ENCODE peak calls at places on chromosome 22, in seven cellular contexts. N, I, Z, L, Y, O and H are unnamed samples.

GRCh38 chr22:27667121-27667843 is 134.3 kb downstream of the MN1 start:
- DNase-seq in Z (no peak), O (no peak), I (peak; percentile 44), Y (peak; percentile 19), N (no peak), L (no peak), H (peak; percentile 62)

GRCh38 chr22:24803064-24803542 is 2.9 kb upstream of the SGSM1 start:
- DNase-seq in Z (peak; percentile 73), I (no peak), Y (peak; percentile 36), O (peak; percentile 47), N (peak; percentile 65), L (peak; percentile 12), H (no peak)

GRCh38 chr22:50733521-50734342 is 4.3 kb upstream of the ACR start:
- DNase-seq in I (peak; percentile 70), Z (no peak), O (no peak), Y (no peak), N (no peak), L (peak; percentile 59), H (no peak)

GRCh38 chr22:43446037-43446803 is 34.4 kb downstream of the MPPED1 start:
- DNase-seq in Y (no peak), L (peak; percentile 4), O (no peak), N (no peak), I (peak; percentile 15), Z (no peak), H (no peak)

GRCh38 chr22:33476716-33477115 is 418.5 kb upstream of the SYN3 start:
- DNase-seq in I (no peak), Y (peak; percentile 53), O (no peak), N (no peak), Z (no peak), L (peak; percentile 43), H (no peak)

GRCh38 chr22:27514612-27515011 is 286.9 kb downstream of the MN1 start:
- DNase-seq in I (no peak), Z (no peak), O (no peak), N (no peak), Y (no peak), L (no peak), H (no peak)

GRCh38 chr22:46596032-46596441 is 24.1 kb upstream of the GRAMD4 start:
- DNase-seq in Y (no peak), O (peak; percentile 20), Z (no peak), L (no peak), I (peak; percentile 80), N (no peak), H (no peak)

GRCh38 chr22:29030016-29030617 is 31.5 kb downstream of the C22orf31 start:
- DNase-seq in Y (no peak), I (no peak), N (peak; percentile 42), O (no peak), Z (no peak), L (no peak), H (no peak)

GRCh38 chr22:42432020-42432596 is at the start of gene NFAM1:
- DNase-seq in Y (peak; percentile 95), I (peak; percentile 94), L (no peak), O (peak; percentile 68), N (peak; percentile 44), Z (no peak), H (no peak)

GRCh38 chr22:37624876-37625275 is 14.6 kb upstream of the SH3BP1 start:
- DNase-seq in L (no peak), Z (no peak), Y (no peak), I (no peak), O (peak; percentile 21), N (no peak), H (peak; percentile 18)

DNA sequence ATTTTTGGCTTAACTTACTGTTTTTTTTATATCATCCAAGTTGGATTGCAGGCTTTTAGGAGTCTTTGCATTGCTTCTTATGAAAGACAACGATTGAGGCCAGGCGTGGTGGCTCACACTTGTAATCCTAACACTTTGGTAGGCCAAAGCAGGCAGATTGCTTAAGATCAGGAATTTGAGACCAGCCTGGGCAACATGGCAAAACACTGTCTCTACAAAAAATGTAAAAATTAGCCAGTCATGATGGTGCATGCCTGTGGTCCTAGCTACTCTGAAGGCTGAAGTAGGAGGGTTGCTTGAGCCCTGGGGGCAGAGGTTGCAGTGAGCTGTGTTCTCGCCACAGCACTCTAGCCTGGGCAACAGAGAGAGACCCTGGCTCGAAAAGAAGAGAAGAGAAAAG is 56.6 kb downstream of the BID start:
- DNase-seq in Y (no peak), N (no peak), I (no peak), L (peak; percentile 40), Z (no peak), O (no peak), H (no peak)
- TF ChIP-seq POLR2A in Y (no peak), N (no peak), I (no peak), L (no peak), Z (no peak), O (no peak), H (no peak)

DNA sequence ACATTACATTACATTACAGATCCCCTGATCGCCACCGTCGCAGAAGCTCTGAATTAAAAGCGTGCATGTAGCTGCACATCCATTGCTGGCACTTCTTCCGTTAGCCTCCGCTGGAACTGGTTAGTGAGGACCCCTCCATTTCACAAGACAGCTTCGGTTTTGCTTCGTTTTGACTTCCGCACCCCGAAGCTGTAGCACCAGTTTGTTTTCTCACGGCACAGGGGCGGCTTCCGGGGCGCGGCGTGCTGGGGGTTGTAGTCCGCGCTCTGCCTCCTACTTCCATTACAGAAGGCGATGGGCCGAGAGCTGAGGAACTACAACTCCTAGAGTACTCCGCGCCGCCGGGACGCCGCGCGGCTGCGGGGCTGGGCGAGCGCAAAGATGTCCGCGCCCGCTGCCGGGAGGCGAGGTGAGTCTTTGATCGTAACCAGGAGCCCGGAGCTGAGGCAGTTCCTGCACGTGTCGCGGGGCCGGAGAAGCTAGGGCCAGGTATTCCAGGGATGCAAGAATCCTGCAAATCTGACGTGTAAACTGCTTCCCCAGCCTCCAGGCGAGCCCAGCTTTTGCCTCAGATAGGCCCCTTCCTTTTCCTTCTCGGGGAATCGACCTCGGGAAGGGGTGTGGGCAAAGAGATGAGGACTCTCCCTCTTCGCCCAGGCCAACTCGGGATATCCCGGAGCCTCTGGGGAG is at the start of gene PEX26:
- DNase-seq in N (peak; percentile 96), Z (peak; percentile 81), L (peak; percentile 95), Y (peak; percentile 98), I (peak; percentile 98), O (peak; percentile 93), H (peak; percentile 93)
- TF ChIP-seq POLR2A in N (no peak), Z (peak; percentile 79), L (no peak), Y (peak; percentile 32), I (peak; percentile 42), O (peak; percentile 67), H (peak; percentile 63)

GRCh38 chr22:36331912-36332622 is 55.7 kb downstream of the MYH9 start:
- DNase-seq in Z (no peak), N (peak; percentile 69), L (peak; percentile 49), Y (peak; percentile 83), I (peak; percentile 95), O (peak; percentile 79), H (peak; percentile 85)

GRCh38 chr22:36330655-36331305 is 57.0 kb downstream of the MYH9 start:
- DNase-seq in N (no peak), L (peak; percentile 63), I (peak; percentile 84), O (peak; percentile 63), Z (no peak), Y (peak; percentile 52), H (peak; percentile 69)

GRCh38 chr22:36330127-36330526 is 57.6 kb downstream of the MYH9 start:
- DNase-seq in N (no peak), Z (no peak), L (no peak), I (no peak), O (no peak), Y (no peak), H (no peak)

GRCh38 chr22:36332623-36333331 is 55.0 kb downstream of the MYH9 start:
- DNase-seq in L (peak; percentile 83), I (peak; percentile 77), O (no peak), N (peak; percentile 73), Y (peak; percentile 87), Z (no peak), H (no peak)

GRCh38 chr22:36331306-36331911 is 56.4 kb downstream of the MYH9 start:
- DNase-seq in I (peak; percentile 97), Z (peak; percentile 65), N (peak; percentile 79), O (peak; percentile 83), L (peak; percentile 98), Y (peak; percentile 94), H (peak; percentile 94)
- TF ChIP-seq POLR2A in I (no peak), Z (no peak), N (no peak), O (no peak), L (peak; percentile 58), Y (no peak), H (peak; percentile 88)

DNA sequence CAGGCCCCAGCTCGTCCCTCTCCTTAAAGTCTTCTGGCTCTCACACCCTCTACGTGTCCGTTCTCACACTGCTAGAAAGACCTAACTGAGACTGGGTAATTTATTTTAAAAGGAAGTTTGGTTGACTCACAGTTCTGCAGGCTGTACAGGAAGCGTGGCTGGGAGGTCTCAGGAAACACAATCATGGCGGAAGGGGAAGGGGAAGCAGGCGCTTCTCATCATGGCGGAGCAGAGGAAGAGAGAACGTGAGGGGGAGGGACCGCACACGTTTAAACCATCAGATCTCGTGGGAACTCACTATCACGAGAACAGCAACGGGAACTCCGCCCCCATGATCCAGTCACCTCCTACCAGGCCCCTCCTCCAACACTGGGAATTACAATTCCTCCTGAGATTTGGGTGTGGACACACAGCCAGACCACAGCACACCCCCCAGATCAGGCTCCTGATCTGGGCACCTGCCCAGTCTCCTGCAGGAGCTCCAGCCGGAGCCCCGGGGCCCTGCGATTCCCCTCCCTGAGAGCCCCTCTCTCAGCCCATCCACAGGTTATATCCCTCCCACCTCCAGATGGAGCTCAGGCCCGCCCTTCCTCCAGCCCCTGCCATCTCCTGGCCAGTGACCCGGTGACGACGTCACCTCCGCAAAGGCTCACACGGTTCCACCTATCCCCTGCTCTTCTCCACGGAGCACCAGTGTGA is 170.2 kb downstream of the BRD1 start:
- DNase-seq in Z (no peak), O (peak; percentile 74), Y (peak; percentile 30), N (peak; percentile 48), L (no peak), I (peak; percentile 93), H (peak; percentile 46)
- TF ChIP-seq POLR2A in Z (no peak), O (no peak), Y (no peak), N (no peak), L (no peak), I (no peak), H (no peak)

DNA sequence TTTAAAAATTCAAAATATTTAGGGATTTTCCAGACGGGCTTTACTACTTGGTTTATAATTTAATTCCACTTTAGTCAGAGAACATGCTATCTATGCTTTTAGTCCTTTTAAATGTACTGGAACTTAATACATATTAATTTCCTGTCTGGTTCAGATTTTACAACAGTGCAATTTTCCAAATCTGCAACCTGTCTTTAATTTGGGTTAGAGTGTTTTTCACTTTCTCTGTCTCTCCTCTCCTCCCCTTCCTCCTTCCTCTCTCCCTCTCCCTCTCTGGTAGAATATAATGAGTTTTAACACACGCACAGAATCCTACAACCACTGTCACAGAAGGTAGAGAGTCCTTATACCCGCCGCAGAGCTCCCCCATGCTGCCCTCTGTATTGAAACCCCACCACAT is 950.7 kb downstream of the BRD1 start:
- DNase-seq in Z (no peak), L (no peak), N (no peak), O (no peak), I (no peak), Y (no peak), H (no peak)
- TF ChIP-seq POLR2A in Z (no peak), L (no peak), N (no peak), O (no peak), I (no peak), Y (no peak), H (no peak)

GRCh38 chr22:31313366-31314147 is 21.3 kb upstream of the PIK3IP1 start:
- DNase-seq in Z (peak; percentile 41), Y (peak; percentile 48), L (peak; percentile 61), O (peak; percentile 79), N (peak; percentile 94), I (peak; percentile 81), H (peak; percentile 78)
- TF ChIP-seq POLR2A in Z (peak; percentile 62), Y (no peak), L (no peak), O (no peak), N (no peak), I (no peak), H (no peak)